ENCODE peak calls at places on chromosomes 2 and 18, in four cellular contexts. One of them, this sample, is unnamed. For H3K9me3, the result is how much of the 10 kb centered on the place peaks cover.

GRCh38 chr2:202165945-202166344 is 72.5 kb downstream of the SUMO1 start:
- DNase-seq in right lobe of liver: no peak
- DNase-seq in left ventricle myocardium inferior: no peak
- DNase-seq in Peyer's patch: no peak
- DNase-seq in this sample: no peak

GRCh38 chr2:16454621-16455020 is 211.0 kb downstream of the CYRIA start:
- DNase-seq in right lobe of liver: no peak
- DNase-seq in left ventricle myocardium inferior: no peak
- DNase-seq in Peyer's patch: no peak
- DNase-seq in this sample: no peak

GRCh38 chr2:234256516-234256915 is 206.0 kb downstream of the SPP2 start:
- DNase-seq in right lobe of liver: no peak
- DNase-seq in left ventricle myocardium inferior: no peak
- DNase-seq in Peyer's patch: no peak
- DNase-seq in this sample: no peak

GRCh38 chr2:96527990-96528679 is 8.4 kb upstream of the ARID5A start:
- DNase-seq in right lobe of liver: no peak
- DNase-seq in left ventricle myocardium inferior: peak
- DNase-seq in Peyer's patch: peak
- DNase-seq in this sample: peak

GRCh38 chr2:85177031-85177824 is 44.0 kb downstream of the TCF7L1 start:
- DNase-seq in right lobe of liver: no peak
- DNase-seq in left ventricle myocardium inferior: no peak
- DNase-seq in Peyer's patch: no peak
- DNase-seq in this sample: no peak

GRCh38 chr2:11099122-11100065 is 55.9 kb upstream of the SLC66A3 start:
- DNase-seq in right lobe of liver: no peak
- DNase-seq in left ventricle myocardium inferior: no peak
- DNase-seq in Peyer's patch: no peak
- DNase-seq in this sample: no peak

GRCh38 chr18:44704137-44704791 is 23.6 kb downstream of the SETBP1 start:
- DNase-seq in right lobe of liver: no peak
- DNase-seq in left ventricle myocardium inferior: no peak
- DNase-seq in Peyer's patch: no peak
- DNase-seq in this sample: no peak

GRCh38 chr2:8515864-8516533 is 165.9 kb upstream of the ID2 start:
- DNase-seq in right lobe of liver: no peak
- DNase-seq in left ventricle myocardium inferior: no peak
- DNase-seq in Peyer's patch: no peak
- DNase-seq in this sample: no peak

GRCh38 chr2:39080152-39080551 is 40.7 kb downstream of the SOS1 start:
- DNase-seq in right lobe of liver: no peak
- DNase-seq in left ventricle myocardium inferior: no peak
- DNase-seq in Peyer's patch: no peak
- DNase-seq in this sample: no peak

GRCh38 chr2:72887032-72887835 is at the start of gene SPR:
- DNase-seq in right lobe of liver: peak
- DNase-seq in left ventricle myocardium inferior: peak
- DNase-seq in Peyer's patch: peak
- DNase-seq in this sample: peak

GRCh38 chr2:85455552-85456090 is 37.1 kb downstream of the SH2D6 start:
- DNase-seq in right lobe of liver: no peak
- DNase-seq in left ventricle myocardium inferior: no peak
- DNase-seq in Peyer's patch: no peak
- DNase-seq in this sample: no peak

GRCh38 chr2:29767606-29768335 is 153.6 kb downstream of the ALK start:
- DNase-seq in right lobe of liver: no peak
- DNase-seq in left ventricle myocardium inferior: no peak
- DNase-seq in Peyer's patch: no peak
- DNase-seq in this sample: no peak

GRCh38 chr2:149089068-149089467 is 50.6 kb downstream of the LYPD6B start:
- DNase-seq in right lobe of liver: no peak
- DNase-seq in left ventricle myocardium inferior: no peak
- DNase-seq in Peyer's patch: no peak
- DNase-seq in this sample: no peak

GRCh38 chr18:21599585-21600525 is 649 bp downstream of the ESCO1 start:
- DNase-seq in right lobe of liver: peak
- DNase-seq in left ventricle myocardium inferior: peak
- DNase-seq in Peyer's patch: peak
- DNase-seq in this sample: no peak
- TF ChIP-seq CTCF in right lobe of liver: no peak
- TF ChIP-seq CTCF in left ventricle myocardium inferior: no peak
- TF ChIP-seq CTCF in Peyer's patch: no peak
- TF ChIP-seq CTCF in this sample: no peak

GRCh38 chr2:236843604-236844003 is 242.1 kb upstream of the COPS8 start:
- DNase-seq in right lobe of liver: no peak
- DNase-seq in left ventricle myocardium inferior: no peak
- DNase-seq in Peyer's patch: no peak
- DNase-seq in this sample: no peak

GRCh38 chr2:236840215-236840614 is 245.5 kb upstream of the COPS8 start:
- DNase-seq in right lobe of liver: no peak
- DNase-seq in left ventricle myocardium inferior: no peak
- DNase-seq in Peyer's patch: no peak
- DNase-seq in this sample: no peak

GRCh38 chr2:236841389-236841788 is 244.3 kb upstream of the COPS8 start:
- DNase-seq in right lobe of liver: no peak
- DNase-seq in left ventricle myocardium inferior: no peak
- DNase-seq in Peyer's patch: no peak
- DNase-seq in this sample: no peak

GRCh38 chr2:236843061-236843460 is 242.6 kb upstream of the COPS8 start:
- DNase-seq in right lobe of liver: no peak
- DNase-seq in left ventricle myocardium inferior: no peak
- DNase-seq in Peyer's patch: no peak
- DNase-seq in this sample: no peak

GRCh38 chr2:236840857-236841256 is 244.8 kb upstream of the COPS8 start:
- DNase-seq in right lobe of liver: no peak
- DNase-seq in left ventricle myocardium inferior: no peak
- DNase-seq in Peyer's patch: no peak
- DNase-seq in this sample: no peak
- H3K9me3 ChIP-seq in right lobe of liver: under half
- H3K9me3 ChIP-seq in left ventricle myocardium inferior: under half
- H3K9me3 ChIP-seq in Peyer's patch: under half
- H3K9me3 ChIP-seq in this sample: under half

DNA sequence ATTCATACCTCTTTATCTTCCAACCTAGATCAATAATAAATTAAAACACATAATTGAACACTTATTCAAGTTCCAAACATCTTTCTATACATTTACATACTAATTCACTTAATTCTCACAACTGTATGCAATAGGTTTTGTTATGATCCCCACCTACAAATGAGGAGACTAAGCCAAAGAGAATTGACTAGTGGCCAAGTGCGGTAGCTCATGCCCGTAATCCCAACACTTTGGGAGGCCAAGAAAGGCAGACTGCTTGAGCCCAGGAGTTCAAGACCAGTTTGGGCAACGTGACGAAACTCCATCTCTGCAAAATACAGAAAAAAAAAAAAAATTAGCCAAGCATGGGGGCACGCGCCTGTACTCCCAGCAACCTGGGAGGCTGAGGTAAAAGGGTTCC is 36.8 kb downstream of the KCNG3 start:
- DNase-seq in right lobe of liver: no peak
- DNase-seq in left ventricle myocardium inferior: no peak
- DNase-seq in Peyer's patch: no peak
- DNase-seq in this sample: no peak
- TF ChIP-seq CTCF in right lobe of liver: no peak
- TF ChIP-seq CTCF in left ventricle myocardium inferior: no peak
- TF ChIP-seq CTCF in Peyer's patch: no peak
- TF ChIP-seq CTCF in this sample: no peak

GRCh38 chr18:78772369-78773302 is 207.0 kb upstream of the SALL3 start:
- DNase-seq in right lobe of liver: no peak
- DNase-seq in left ventricle myocardium inferior: no peak
- DNase-seq in Peyer's patch: no peak
- DNase-seq in this sample: no peak

GRCh38 chr18:78776151-78776550 is 203.5 kb upstream of the SALL3 start:
- DNase-seq in right lobe of liver: no peak
- DNase-seq in left ventricle myocardium inferior: no peak
- DNase-seq in Peyer's patch: no peak
- DNase-seq in this sample: no peak

GRCh38 chr18:78776706-78777105 is 202.9 kb upstream of the SALL3 start:
- DNase-seq in right lobe of liver: no peak
- DNase-seq in left ventricle myocardium inferior: no peak
- DNase-seq in Peyer's patch: no peak
- DNase-seq in this sample: no peak

GRCh38 chr18:78773303-78773755 is 206.3 kb upstream of the SALL3 start:
- DNase-seq in right lobe of liver: no peak
- DNase-seq in left ventricle myocardium inferior: no peak
- DNase-seq in Peyer's patch: no peak
- DNase-seq in this sample: no peak

DNA sequence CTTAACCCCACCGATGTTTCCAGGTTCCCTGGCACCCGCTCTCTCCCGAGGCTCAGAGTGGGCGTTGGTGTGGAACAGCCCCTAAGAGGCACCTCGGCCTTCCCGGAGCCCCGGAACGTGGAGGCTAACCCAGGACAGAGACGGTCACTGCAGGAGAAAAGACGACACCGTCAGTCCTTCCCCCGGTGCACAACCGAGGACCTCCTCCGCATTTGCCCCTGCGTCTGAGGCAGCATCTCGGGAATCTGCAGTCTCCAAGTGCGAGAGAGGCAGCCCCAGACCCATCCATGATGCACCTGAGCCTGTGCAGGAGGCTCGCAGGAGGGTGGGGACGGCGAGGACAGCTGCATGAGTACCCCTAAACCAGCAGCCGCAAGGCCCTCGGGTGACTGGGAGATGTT is 204.9 kb upstream of the SALL3 start:
- DNase-seq in right lobe of liver: no peak
- DNase-seq in left ventricle myocardium inferior: no peak
- DNase-seq in Peyer's patch: no peak
- DNase-seq in this sample: no peak
- H3K9me3 ChIP-seq in right lobe of liver: under half
- H3K9me3 ChIP-seq in left ventricle myocardium inferior: under half
- H3K9me3 ChIP-seq in Peyer's patch: under half
- H3K9me3 ChIP-seq in this sample: under half

GRCh38 chr2:190138032-190138431 is 75.5 kb upstream of the MSTN start:
- DNase-seq in right lobe of liver: no peak
- DNase-seq in left ventricle myocardium inferior: no peak
- DNase-seq in Peyer's patch: no peak
- DNase-seq in this sample: no peak
- TF ChIP-seq CTCF in right lobe of liver: no peak
- TF ChIP-seq CTCF in left ventricle myocardium inferior: no peak
- TF ChIP-seq CTCF in Peyer's patch: no peak
- TF ChIP-seq CTCF in this sample: no peak

GRCh38 chr18:78773819-78774218 is 205.8 kb upstream of the SALL3 start:
- DNase-seq in right lobe of liver: no peak
- DNase-seq in left ventricle myocardium inferior: no peak
- DNase-seq in Peyer's patch: no peak
- DNase-seq in this sample: no peak
- H3K9me3 ChIP-seq in right lobe of liver: under half
- H3K9me3 ChIP-seq in left ventricle myocardium inferior: under half
- H3K9me3 ChIP-seq in Peyer's patch: under half
- H3K9me3 ChIP-seq in this sample: under half

GRCh38 chr2:239990966-239991365 is 34.2 kb downstream of the NDUFA10 start:
- DNase-seq in right lobe of liver: no peak
- DNase-seq in left ventricle myocardium inferior: no peak
- DNase-seq in Peyer's patch: no peak
- DNase-seq in this sample: no peak

GRCh38 chr2:239993291-239993690 is 31.9 kb downstream of the NDUFA10 start:
- DNase-seq in right lobe of liver: no peak
- DNase-seq in left ventricle myocardium inferior: no peak
- DNase-seq in Peyer's patch: no peak
- DNase-seq in this sample: no peak

GRCh38 chr2:239994086-239994485 is 31.1 kb downstream of the NDUFA10 start:
- DNase-seq in right lobe of liver: no peak
- DNase-seq in left ventricle myocardium inferior: no peak
- DNase-seq in Peyer's patch: no peak
- DNase-seq in this sample: no peak

DNA sequence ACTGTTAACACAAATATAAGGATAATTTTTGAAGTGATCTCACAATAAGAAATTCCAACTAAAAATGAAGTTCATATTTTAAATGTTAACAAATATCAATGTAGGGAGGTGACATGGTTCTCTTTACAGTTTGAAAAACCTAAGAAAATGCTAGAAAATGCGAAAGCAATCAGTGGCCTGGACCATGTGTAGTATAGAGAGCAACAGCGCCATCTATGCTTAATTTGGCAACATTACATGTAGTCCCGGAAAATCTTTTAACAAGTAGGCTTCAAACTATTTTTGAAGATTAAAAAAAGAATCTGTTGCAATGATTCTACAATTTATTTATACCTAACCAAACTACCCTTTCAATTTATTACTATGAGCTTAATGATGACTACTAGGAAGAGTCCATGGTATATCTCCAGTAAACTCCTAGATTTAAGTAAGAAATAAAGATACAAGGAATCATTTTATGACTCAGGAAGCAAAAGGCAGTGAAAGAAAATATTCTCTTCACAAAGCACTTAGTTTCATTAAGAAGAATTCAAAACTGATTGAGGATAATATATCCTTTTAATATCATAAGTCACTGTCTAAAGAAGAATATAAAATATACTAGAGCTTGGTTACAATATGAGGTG is 33.3 kb downstream of the NDUFA10 start:
- DNase-seq in right lobe of liver: no peak
- DNase-seq in left ventricle myocardium inferior: no peak
- DNase-seq in Peyer's patch: no peak
- DNase-seq in this sample: no peak
- TF ChIP-seq CTCF in right lobe of liver: peak
- TF ChIP-seq CTCF in left ventricle myocardium inferior: peak
- TF ChIP-seq CTCF in Peyer's patch: peak
- TF ChIP-seq CTCF in this sample: peak